ENCODE peak calls at places on chromosome 7, in four cellular contexts. R is mammary epithelial cell, D is right atrium auricular region, O is Panc1. M is an unnamed sample. For H3K4me1, the result is how much of the 10 kb centered on the place peaks cover.

GRCh38 chr7:23055582-23056178 is 41.8 kb upstream of the HYCC1 start:
- DNase-seq in R (peak), D (no peak), O (peak), M (no peak)

GRCh38 chr7:114152314-114152938 is 233.6 kb upstream of the PPP1R3A start:
- DNase-seq in O (no peak), D (no peak), R (no peak), M (no peak)

GRCh38 chr7:81127991-81128390 is 209.1 kb upstream of the SEMA3C start:
- DNase-seq in R (no peak), O (no peak), D (no peak), M (no peak)

GRCh38 chr7:24911213-24911603 is 68.8 kb downstream of the OSBPL3 start:
- DNase-seq in O (no peak), D (no peak), R (no peak), M (no peak)

GRCh38 chr7:151796871-151797270 is 80.0 kb downstream of the PRKAG2 start:
- DNase-seq in O (no peak), D (no peak), R (no peak), M (no peak)

GRCh38 chr7:106535234-106536026 is 125.5 kb downstream of the CCDC71L start:
- DNase-seq in R (no peak), D (no peak), O (no peak), M (no peak)

GRCh38 chr7:91267558-91267955 is 3.3 kb downstream of the FZD1 start:
- DNase-seq in R (peak), D (no peak), O (no peak), M (no peak)

GRCh38 chr7:87959336-87959735 is 25.3 kb downstream of the ADAM22 start:
- DNase-seq in R (no peak), D (no peak), O (no peak), M (no peak)

GRCh38 chr7:42734568-42734967 is 177.3 kb downstream of the C7orf25 start:
- DNase-seq in D (no peak), R (no peak), O (no peak), M (no peak)

GRCh38 chr7:155948423-155948822 is 136.2 kb upstream of the SHH start:
- DNase-seq in D (peak), R (no peak), O (no peak), M (no peak)

GRCh38 chr7:151115121-151115835 is 29.0 kb downstream of the AGAP3 start:
- DNase-seq in R (peak), O (no peak), D (no peak), M (no peak)

GRCh38 chr7:128863433-128863989 is 855 bp downstream of the ATP6V1F start:
- DNase-seq in O (no peak), R (peak), D (no peak), M (peak)

GRCh38 chr7:112205348-112206237 is 606 bp downstream of the DOCK4 start:
- DNase-seq in D (no peak), R (peak), O (peak), M (peak)

GRCh38 chr7:85833071-85833470 is 646.2 kb upstream of the SEMA3D start:
- DNase-seq in D (no peak), R (no peak), O (no peak), M (no peak)

GRCh38 chr7:74480861-74481417 is 27.2 kb downstream of the GTF2IRD1 start:
- DNase-seq in R (peak), D (peak), O (no peak), M (peak)

GRCh38 chr7:77427996-77428603 is 12.0 kb upstream of the GSAP start:
- DNase-seq in R (peak), D (no peak), O (no peak), M (no peak)

GRCh38 chr7:112453505-112454171 is 3.4 kb downstream of the IFRD1 start:
- DNase-seq in D (no peak), O (no peak), R (peak), M (no peak)

GRCh38 chr7:141014091-141014490 is 661 bp downstream of the MRPS33 start:
- DNase-seq in R (no peak), O (no peak), D (no peak), M (no peak)

GRCh38 chr7:46391215-46391614 is 470.1 kb upstream of the IGFBP3 start:
- DNase-seq in R (no peak), D (no peak), O (no peak), M (no peak)

GRCh38 chr7:73986158-73986631 is 41.8 kb upstream of the ELN start:
- DNase-seq in R (no peak), D (peak), O (no peak), M (peak)

GRCh38 chr7:116540743-116541142 is 15.9 kb downstream of the CAV1 start:
- DNase-seq in D (no peak), O (no peak), R (peak), M (no peak)
- H3K4me1 ChIP-seq in D (half or more), O (half or more), R (under half), M (under half)

DNA sequence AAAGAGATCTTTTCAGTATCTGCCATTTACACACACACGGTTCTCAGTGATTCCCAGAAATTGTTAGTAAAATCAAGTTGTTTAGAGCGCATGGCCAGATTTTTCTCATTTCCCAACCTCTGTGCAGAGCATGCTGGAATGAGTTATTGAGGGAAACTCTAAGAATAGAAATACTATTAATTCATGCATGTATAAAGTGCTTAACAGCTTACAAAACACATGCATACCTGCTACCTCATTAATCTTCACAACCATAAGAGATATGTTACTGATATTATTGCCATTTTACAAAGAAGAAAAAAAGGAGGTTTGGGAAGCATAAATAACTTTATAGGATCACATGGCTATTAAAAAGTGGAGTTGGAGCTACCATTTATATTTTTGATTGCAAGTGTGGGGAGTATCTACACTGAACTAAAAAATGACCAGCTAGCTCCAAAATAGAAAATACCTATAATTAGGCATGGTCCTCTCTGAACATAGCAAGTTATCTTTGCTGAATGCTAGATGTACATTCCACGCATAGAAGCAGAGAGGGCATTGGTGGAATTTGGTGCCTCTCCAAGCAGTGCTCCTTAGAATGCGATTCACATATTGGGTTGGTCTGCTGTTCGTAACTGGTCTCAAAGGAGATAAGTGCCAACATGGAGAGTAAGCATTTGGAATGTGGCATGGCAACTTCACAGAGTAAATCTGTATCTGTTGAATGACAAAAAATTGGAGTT is 196.4 kb downstream of the PTN start:
- DNase-seq in D (no peak), R (no peak), O (no peak), M (no peak)
- H3K4me1 ChIP-seq in D (under half), R (under half), O (under half), M (under half)

GRCh38 chr7:142714375-142714774 is 34.9 kb upstream of the PRSS1 start:
- DNase-seq in D (no peak), R (no peak), O (no peak), M (no peak)

GRCh38 chr7:142711722-142712616 is 37.3 kb upstream of the PRSS1 start:
- DNase-seq in D (no peak), R (peak), O (peak), M (no peak)

GRCh38 chr7:142709921-142710320 is 39.4 kb upstream of the PRSS1 start:
- DNase-seq in D (no peak), R (no peak), O (no peak), M (no peak)

GRCh38 chr7:142712617-142712957 is 36.7 kb upstream of the PRSS1 start:
- DNase-seq in O (no peak), R (no peak), D (no peak), M (no peak)

DNA sequence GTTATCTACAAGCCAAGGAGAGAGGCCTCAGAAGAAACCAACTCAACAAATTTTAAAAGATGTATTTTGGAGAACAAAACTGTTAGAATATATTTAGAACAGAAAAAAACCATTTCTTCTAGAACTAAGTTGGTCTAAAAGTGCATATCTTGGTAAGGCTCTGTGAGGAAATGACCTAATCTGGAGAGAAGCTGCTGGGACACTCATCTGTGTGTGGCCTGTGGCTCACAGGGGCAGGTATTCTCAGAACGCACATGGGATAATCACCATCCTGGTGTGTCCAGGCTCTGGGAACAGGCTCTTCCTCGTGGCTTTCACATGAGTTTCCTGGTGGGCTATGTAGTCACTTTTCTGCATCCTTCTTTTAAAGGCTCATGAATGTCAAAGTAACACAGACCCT is 38.1 kb upstream of the PRSS1 start:
- DNase-seq in D (no peak), O (no peak), R (no peak), M (no peak)
- H3K4me1 ChIP-seq in D (under half), O (under half), R (under half), M (under half)

GRCh38 chr7:104061652-104062051 is 72.2 kb upstream of the RELN start:
- DNase-seq in O (no peak), R (no peak), D (no peak), M (no peak)
- H3K4me1 ChIP-seq in O (under half), R (under half), D (under half), M (under half)

GRCh38 chr7:55535637-55536016 is 36.7 kb downstream of the VOPP1 start:
- DNase-seq in O (no peak), R (no peak), D (no peak), M (no peak)

GRCh38 chr7:55538538-55538937 is 33.8 kb downstream of the VOPP1 start:
- DNase-seq in R (peak), O (no peak), D (no peak), M (no peak)

GRCh38 chr7:55539380-55539779 is 32.9 kb downstream of the VOPP1 start:
- DNase-seq in D (no peak), R (no peak), O (no peak), M (no peak)

GRCh38 chr7:55536619-55537457 is 35.5 kb downstream of the VOPP1 start:
- DNase-seq in D (no peak), R (no peak), O (no peak), M (no peak)

DNA sequence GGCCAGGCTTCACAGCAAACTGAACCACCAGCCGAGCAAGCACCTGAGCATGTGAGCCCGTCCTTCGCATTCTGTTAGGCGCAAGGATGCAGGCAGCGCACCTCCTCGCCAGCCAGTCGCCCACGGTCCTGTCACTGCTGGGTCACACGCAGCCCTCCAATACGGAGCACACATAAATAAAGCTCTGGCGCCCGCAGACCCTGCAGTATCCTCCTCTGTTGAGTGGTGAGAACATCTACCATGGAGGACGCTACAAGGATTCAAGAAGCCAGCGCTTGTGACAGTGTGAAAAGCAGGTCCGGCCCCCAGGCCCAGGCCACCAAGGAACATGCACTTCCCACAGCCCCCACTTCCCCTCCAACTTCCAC is 34.9 kb downstream of the VOPP1 start:
- DNase-seq in R (no peak), O (no peak), D (no peak), M (no peak)
- H3K4me1 ChIP-seq in R (half or more), O (under half), D (under half), M (half or more)

GRCh38 chr7:105013283-105013817 is 655 bp upstream of the KMT2E start:
- DNase-seq in R (peak), D (peak), O (peak), M (peak)

GRCh38 chr7:105013818-105014724 is at the start of gene KMT2E:
- DNase-seq in D (peak), R (peak), O (no peak), M (peak)

GRCh38 chr7:105016083-105017075 is 2.4 kb downstream of the KMT2E start:
- DNase-seq in D (no peak), R (no peak), O (no peak), M (no peak)

GRCh38 chr7:105015631-105015965 is 1.6 kb downstream of the KMT2E start:
- DNase-seq in D (no peak), R (no peak), O (no peak), M (no peak)

DNA sequence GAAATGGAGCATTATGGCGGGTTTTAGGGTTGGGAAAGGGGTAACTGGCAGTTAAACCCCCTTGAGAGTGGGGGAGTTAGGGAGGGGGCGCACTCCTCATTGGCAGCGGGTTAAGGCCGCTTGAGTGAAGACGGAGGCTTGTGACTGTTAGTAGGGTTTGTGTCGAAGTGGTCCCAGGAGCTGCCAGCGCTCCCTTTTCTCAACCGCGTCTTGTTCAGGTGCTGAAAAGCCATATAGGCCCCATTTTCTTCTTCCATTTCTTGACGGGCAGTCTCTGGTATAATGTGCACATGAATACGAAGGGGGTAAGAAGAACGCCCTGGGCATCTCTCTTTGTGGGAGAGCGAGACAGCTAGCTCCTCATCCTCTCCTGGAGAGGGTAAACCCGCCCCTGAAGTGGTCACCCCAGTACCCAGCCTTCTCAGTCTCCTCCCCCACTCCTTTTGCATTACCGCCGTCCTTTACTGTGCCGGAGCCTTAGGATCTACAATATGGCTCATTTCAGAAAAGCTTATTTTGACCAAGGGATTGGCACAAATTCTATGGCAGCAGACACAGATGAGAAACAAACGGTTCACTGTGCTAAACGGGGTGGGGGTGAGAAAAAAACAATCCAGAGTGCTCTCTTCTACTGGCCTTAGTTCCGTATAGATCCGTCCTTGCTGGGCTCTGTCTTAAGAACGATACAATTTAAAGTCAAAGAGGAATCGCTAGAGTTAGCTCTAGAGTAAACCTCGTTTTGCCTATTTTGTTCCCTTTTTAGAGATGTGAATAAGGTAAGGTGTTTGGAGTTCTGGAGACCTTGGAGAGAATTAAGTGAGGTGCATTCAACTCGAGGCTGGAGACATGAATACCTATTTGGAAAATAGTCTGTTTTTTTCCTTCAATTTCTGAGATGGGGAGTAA is 973 bp downstream of the KMT2E start:
- DNase-seq in R (peak), D (no peak), O (peak), M (peak)
- H3K4me1 ChIP-seq in R (under half), D (under half), O (under half), M (under half)